ENCODE peak calls at places on chromosomes 2 and 18, in seven cellular contexts. C, E, M, X, Y, U and I are unnamed samples.

GRCh38 chr2:165529130-165529529 is 59.6 kb downstream of the CSRNP3 start:
- DNase-seq in U (no peak), E (peak; percentile 3), C (no peak), X (no peak), M (no peak), Y (no peak), I (peak; percentile 30)

GRCh38 chr18:79950440-79951341 is 762 bp downstream of the SLC66A2 start:
- DNase-seq in E (peak; percentile 25), M (no peak), X (peak; percentile 56), C (peak; percentile 73), Y (peak; percentile 27), U (no peak), I (peak; percentile 42)

GRCh38 chr2:127673304-127674069 is 1.8 kb downstream of the LIMS2 start:
- DNase-seq in U (no peak), Y (no peak), C (peak; percentile 73), M (no peak), E (no peak), X (no peak), I (peak; percentile 28)

GRCh38 chr2:176579608-176580007 is 310.4 kb downstream of the MTX2 start:
- DNase-seq in C (no peak), Y (no peak), M (no peak), X (peak; percentile 36), U (no peak), E (no peak), I (no peak)

GRCh38 chr2:1886405-1886992 is 142.2 kb upstream of the PXDN start:
- DNase-seq in U (peak; percentile 47), E (peak; percentile 19), C (peak; percentile 77), X (peak; percentile 60), M (peak; percentile 80), Y (peak; percentile 60), I (peak; percentile 76)

GRCh38 chr18:4831127-4831526 is 365.9 kb downstream of the AKAIN1 start:
- DNase-seq in C (no peak), Y (no peak), U (no peak), X (no peak), E (no peak), M (no peak), I (no peak)

GRCh38 chr2:31335921-31336570 is 78.5 kb downstream of the XDH start:
- DNase-seq in E (no peak), U (no peak), M (peak; percentile 93), C (peak; percentile 83), Y (peak; percentile 95), X (no peak), I (no peak)

GRCh38 chr2:6372317-6372903 is 493.3 kb downstream of the CMPK2 start:
- DNase-seq in Y (peak; percentile 98), U (no peak), C (peak; percentile 60), X (peak; percentile 49), M (no peak), E (no peak), I (no peak)

GRCh38 chr2:74205113-74205512 is 6.7 kb downstream of the MTHFD2 start:
- DNase-seq in E (no peak), U (no peak), Y (no peak), M (no peak), X (no peak), C (no peak), I (no peak)

GRCh38 chr2:74204436-74204835 is 6.0 kb downstream of the MTHFD2 start:
- DNase-seq in U (no peak), C (no peak), Y (no peak), M (no peak), X (no peak), E (no peak), I (no peak)

GRCh38 chr2:74205586-74205985 is 7.2 kb downstream of the MTHFD2 start:
- DNase-seq in M (peak; percentile 68), Y (no peak), E (peak; percentile 50), U (no peak), C (no peak), X (peak; percentile 82), I (no peak)

GRCh38 chr2:74201596-74201995 is 3.2 kb downstream of the MTHFD2 start:
- DNase-seq in Y (peak; percentile 37), C (peak; percentile 85), E (no peak), U (no peak), M (no peak), X (no peak), I (no peak)

DNA sequence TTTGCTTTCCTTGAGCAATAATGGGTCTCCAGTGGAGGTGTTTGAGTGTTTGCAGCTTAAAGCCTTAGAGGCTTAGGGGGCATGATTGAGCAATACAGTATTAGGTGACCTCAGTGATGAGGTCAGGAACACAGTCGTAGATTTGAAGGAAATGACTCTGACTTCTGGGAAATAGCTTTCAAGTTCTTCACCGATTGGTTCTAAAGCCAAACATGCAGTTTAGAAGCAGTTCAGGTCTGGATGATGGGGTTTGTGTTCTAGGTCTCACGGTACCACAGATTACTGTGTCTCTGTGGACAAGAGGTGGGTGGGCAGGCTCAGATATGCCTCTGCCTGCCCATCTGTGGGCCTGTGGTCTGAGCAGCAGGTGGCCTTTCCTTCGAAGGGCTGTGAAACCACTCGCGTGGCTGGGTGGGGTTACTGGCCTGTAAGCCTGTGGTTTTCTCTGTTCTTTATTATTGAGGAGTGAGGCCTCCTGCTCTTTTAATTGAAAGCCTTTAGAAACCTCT is 7.8 kb downstream of the MTHFD2 start:
- DNase-seq in Y (peak; percentile 38), U (no peak), X (no peak), E (no peak), C (peak; percentile 70), M (peak; percentile 69), I (no peak)
- H3K27ac ChIP-seq in Y (peak overlapping the region; percentile 80), U (peak overlapping the region; percentile 30), X (peak overlapping the region; percentile 76), E (peak overlapping the region; percentile 50), C (peak overlapping the region; percentile 33), M (no peak overlapping the region), I (no peak overlapping the region)

GRCh38 chr2:219643788-219644398 is 16.5 kb downstream of the SLC4A3 start:
- DNase-seq in U (no peak), M (peak; percentile 76), C (no peak), E (no peak), Y (no peak), X (no peak), I (peak; percentile 76)

GRCh38 chr2:219648963-219649362 is 21.5 kb downstream of the SLC4A3 start:
- DNase-seq in E (no peak), U (no peak), X (no peak), C (no peak), M (no peak), Y (no peak), I (no peak)

GRCh38 chr2:219643084-219643473 is 15.6 kb downstream of the SLC4A3 start:
- DNase-seq in M (no peak), X (no peak), E (no peak), Y (no peak), C (no peak), U (no peak), I (peak; percentile 24)

GRCh38 chr2:219644801-219645480 is 17.5 kb downstream of the SLC4A3 start:
- DNase-seq in M (peak; percentile 61), X (no peak), E (no peak), U (no peak), C (no peak), Y (peak; percentile 32), I (peak; percentile 23)

DNA sequence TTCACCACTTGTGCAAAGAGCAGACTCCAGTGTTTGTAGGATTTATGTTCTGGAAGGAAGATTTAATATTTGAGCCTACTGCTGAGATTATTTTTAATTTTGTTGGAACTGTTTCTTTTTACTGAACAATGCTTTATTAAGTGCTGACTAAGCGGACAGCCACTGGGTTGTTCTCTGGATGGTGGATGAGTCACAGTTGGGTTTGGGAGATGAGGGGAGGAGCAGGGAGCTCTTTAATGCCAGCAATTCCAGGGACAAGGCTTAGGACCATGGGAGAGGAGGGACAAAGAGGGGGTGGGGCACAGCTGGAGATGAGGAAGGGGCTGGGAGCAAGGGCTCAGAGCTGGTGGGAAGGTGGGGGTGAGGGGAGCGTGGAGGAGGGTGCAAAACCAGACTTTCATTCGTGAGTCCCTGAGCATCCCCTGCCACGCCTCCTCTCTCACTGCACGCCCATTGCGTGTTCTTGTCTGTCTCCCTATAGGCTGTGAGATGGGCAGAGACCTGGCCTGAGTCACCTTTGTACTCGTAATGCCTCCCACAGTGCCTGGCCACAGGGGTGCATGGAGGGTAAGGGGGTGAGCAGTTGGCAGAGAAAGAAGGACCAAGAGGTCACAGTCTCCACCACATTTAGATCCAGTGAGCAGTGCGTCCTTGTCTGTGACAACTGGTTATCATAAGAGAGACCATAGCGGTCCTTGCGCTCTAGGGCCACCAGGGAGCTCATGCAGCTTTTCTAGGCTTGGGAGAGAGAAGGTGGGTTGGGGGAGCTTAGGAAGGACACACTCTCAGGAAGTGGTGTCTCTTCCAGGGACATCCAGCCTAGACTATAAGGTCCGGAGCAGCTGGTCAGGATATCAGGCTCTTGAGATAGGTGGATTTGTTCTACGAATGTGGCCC is 18.4 kb downstream of the SLC4A3 start:
- DNase-seq in C (peak; percentile 93), U (peak; percentile 65), M (peak; percentile 85), X (no peak), E (peak; percentile 68), Y (peak; percentile 85), I (peak; percentile 53)
- H3K9ac ChIP-seq in C (no peak overlapping the region), U (peak overlapping the region; percentile 26), M (no peak overlapping the region), X (no peak overlapping the region), E (no peak overlapping the region), Y (no peak overlapping the region), I (no peak overlapping the region)

GRCh38 chr18:2905802-2906521 is 59.2 kb downstream of the EMILIN2 start:
- DNase-seq in X (peak; percentile 81), M (peak; percentile 62), E (no peak), Y (peak; percentile 43), C (peak; percentile 69), U (peak; percentile 33), I (peak; percentile 64)

GRCh38 chr18:2902327-2902726 is 55.5 kb downstream of the EMILIN2 start:
- DNase-seq in U (no peak), C (no peak), M (no peak), X (no peak), E (no peak), Y (no peak), I (no peak)

GRCh38 chr18:2901405-2901989 is 54.7 kb downstream of the EMILIN2 start:
- DNase-seq in C (peak; percentile 85), Y (peak; percentile 5), E (no peak), M (no peak), U (no peak), X (no peak), I (no peak)

GRCh38 chr18:2900742-2901404 is 54.1 kb downstream of the EMILIN2 start:
- DNase-seq in C (no peak), E (no peak), Y (no peak), M (no peak), X (no peak), U (no peak), I (no peak)

DNA sequence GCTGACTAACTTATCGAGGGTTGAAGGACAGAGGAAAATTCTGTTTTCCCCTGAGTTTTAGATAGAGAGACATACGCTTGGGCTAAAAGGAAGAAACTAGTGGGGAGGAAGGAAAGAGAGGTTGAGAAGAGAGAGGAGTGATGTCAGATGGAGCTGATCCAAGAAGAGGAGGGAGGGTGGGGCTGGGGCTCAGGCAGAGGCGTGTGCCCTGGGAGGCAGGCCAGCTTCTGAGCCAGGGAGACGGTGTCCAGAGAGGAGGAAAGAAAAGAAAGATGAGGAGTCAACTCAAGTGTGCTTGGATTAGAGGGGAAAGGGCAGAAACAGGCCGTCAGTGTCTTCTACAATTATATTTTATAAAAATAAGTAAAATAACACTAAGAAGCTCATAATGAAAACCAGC is 56.2 kb downstream of the EMILIN2 start:
- DNase-seq in E (peak; percentile 23), U (no peak), C (peak; percentile 91), M (no peak), X (peak; percentile 69), Y (peak; percentile 61), I (no peak)
- H3K27ac ChIP-seq in E (no peak overlapping the region), U (no peak overlapping the region), C (peak overlapping the region; percentile 38), M (no peak overlapping the region), X (no peak overlapping the region), Y (peak overlapping the region; percentile 34), I (no peak overlapping the region)

DNA sequence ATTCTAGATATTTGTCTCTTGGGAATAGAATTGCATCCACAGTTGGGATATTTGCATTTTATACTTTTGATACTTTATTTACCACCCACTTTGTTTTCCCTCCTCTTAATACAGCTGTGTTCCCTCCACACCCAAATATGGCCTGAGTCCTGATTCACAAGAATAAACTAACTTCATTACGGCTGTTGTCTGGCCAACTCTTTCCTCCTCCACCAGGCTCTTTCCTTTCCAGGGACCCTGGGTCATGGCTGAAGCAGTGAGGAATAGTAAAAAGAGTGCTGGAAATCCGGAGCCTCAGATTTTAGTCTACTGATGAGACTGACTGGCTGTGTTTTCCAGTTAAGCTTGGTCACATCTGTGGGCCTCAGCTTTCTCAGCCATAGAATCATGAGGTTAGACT is 48.4 kb upstream of the STAM2 start:
- DNase-seq in M (no peak), U (no peak), C (no peak), E (no peak), Y (peak; percentile 17), X (no peak), I (no peak)
- H3K9ac ChIP-seq in M (no peak overlapping the region), U (no peak overlapping the region), C (no peak overlapping the region), E (no peak overlapping the region), Y (no peak overlapping the region), X (no peak overlapping the region), I (no peak overlapping the region)